ENCODE peak calls at places on chromosomes 12 and 14, in six cellular contexts. F is tibial nerve, Y is AG09309, U is PC-9, P is left ventricle myocardium inferior, S is endodermal cell. Z is an unnamed sample.

GRCh38 chr14:72518809-72519377 is 375.0 kb downstream of the DPF3 start:
- DNase-seq in P (no peak), F (no peak), Y (no peak), U (no peak), S (no peak), Z (no peak)

GRCh38 chr12:76247026-76247688 is 101.1 kb downstream of the BBS10 start:
- DNase-seq in U (no peak), Y (no peak), F (peak; percentile 36), P (no peak), S (no peak), Z (peak; percentile 82)

GRCh38 chr12:11209098-11209497 is 22.4 kb upstream of the TAS2R42 start:
- DNase-seq in F (no peak), Y (no peak), P (no peak), U (no peak), S (peak; percentile 68), Z (no peak)

GRCh38 chr14:87656315-87656714 is 336.7 kb downstream of the GALC start:
- DNase-seq in U (no peak), S (no peak), Y (no peak), P (no peak), F (no peak), Z (peak; percentile 30)

GRCh38 chr14:50225067-50225973 is 6.1 kb downstream of the SOS2 start:
- DNase-seq in S (no peak), Y (peak; percentile 42), F (no peak), P (no peak), U (peak; percentile 45), Z (peak; percentile 89)

GRCh38 chr14:25197885-25198284 is 147.9 kb upstream of the STXBP6 start:
- DNase-seq in S (no peak), P (no peak), Y (no peak), U (no peak), F (no peak), Z (no peak)

GRCh38 chr12:47311011-47311410 is 231.3 kb upstream of the AMIGO2 start:
- DNase-seq in F (no peak), Y (no peak), U (no peak), S (no peak), P (no peak), Z (no peak)

GRCh38 chr12:111085100-111085499 is 164.7 kb upstream of the MYL2 start:
- DNase-seq in S (no peak), U (no peak), P (no peak), Y (no peak), F (no peak), Z (no peak)

GRCh38 chr12:61487728-61488127 is 772.5 kb upstream of the USP15 start:
- DNase-seq in Y (no peak), U (no peak), P (no peak), S (peak; percentile 44), F (no peak), Z (no peak)

GRCh38 chr12:100908501-100908900 is 113.9 kb downstream of the ANO4 start:
- DNase-seq in F (no peak), S (no peak), Y (peak; percentile 65), U (no peak), P (no peak), Z (peak; percentile 84)

GRCh38 chr12:53057816-53058500 is 8.1 kb downstream of the TNS2 start:
- DNase-seq in F (peak; percentile 12), S (peak; percentile 47), P (no peak), Y (no peak), U (no peak), Z (no peak)

GRCh38 chr14:56632192-56632591 is 52.6 kb downstream of the TMEM260 start:
- DNase-seq in F (no peak), U (no peak), S (no peak), P (no peak), Y (no peak), Z (no peak)

GRCh38 chr12:1197264-1198018 is 206.4 kb downstream of the ERC1 start:
- DNase-seq in U (peak; percentile 60), F (no peak), S (no peak), P (no peak), Y (no peak), Z (peak; percentile 41)

GRCh38 chr14:78446807-78447206 is 276.6 kb downstream of the NRXN3 start:
- DNase-seq in U (no peak), F (no peak), S (peak; percentile 75), Y (no peak), P (no peak), Z (peak; percentile 1)

DNA sequence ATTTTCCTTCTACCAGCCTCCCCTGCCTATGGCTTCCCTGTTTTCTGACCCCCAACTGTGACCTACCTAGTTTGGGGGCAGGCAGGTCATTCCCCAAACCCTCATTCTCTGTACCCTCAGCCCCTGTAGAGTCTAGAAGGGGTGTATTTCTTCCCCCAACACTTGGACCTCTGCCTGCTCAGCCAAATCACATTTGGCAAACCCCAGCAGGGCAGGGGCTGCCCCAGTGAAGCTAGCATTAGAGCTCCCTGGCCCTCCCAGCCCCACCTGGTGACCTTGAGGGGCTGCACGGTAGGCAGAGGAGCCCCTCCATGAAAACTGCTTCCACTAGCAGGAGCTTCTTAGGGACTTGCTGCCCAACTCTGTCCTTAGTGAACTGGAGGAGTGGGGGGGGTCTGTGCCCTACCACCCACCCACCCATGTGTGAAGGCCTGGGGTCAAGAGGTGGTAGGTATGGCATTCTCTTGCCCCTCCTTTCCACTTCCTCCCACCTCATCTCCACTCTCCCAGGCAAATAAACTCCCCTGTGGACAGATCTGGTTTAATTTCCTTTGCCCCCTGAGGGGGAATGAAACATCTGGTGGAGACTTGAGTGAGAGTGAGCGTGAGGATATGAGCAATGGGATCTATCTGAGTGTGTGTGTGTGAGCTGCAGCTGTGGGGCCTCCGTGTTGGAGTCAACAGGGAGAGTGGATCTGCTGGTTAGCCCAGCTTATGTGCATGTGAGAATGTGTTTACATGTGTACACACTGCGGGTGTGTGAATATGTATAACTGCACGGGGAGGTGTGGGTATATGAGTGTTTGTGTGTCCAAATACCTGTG is 1.6 kb downstream of the NXPH4 start:
- DNase-seq in U (no peak), P (no peak), S (no peak), F (no peak), Y (no peak), Z (no peak)
- H3K4me3 ChIP-seq in U (no peak overlapping the region), P (no peak overlapping the region), S (no peak overlapping the region), F (no peak overlapping the region), Y (no peak overlapping the region), Z (no peak overlapping the region)

GRCh38 chr14:93952829-93953228 is 23.5 kb downstream of the ASB2 start:
- DNase-seq in Y (no peak), F (no peak), P (no peak), U (no peak), S (no peak), Z (no peak)
- H3K4me3 ChIP-seq in Y (no peak overlapping the region), F (no peak overlapping the region), P (no peak overlapping the region), U (no peak overlapping the region), S (no peak overlapping the region), Z (no peak overlapping the region)

GRCh38 chr12:123952037-123952436 is 20.6 kb downstream of the CCDC92 start:
- DNase-seq in U (no peak), Y (no peak), F (no peak), P (no peak), S (no peak), Z (no peak)

GRCh38 chr12:123951467-123951866 is 21.2 kb downstream of the CCDC92 start:
- DNase-seq in S (no peak), Y (no peak), F (no peak), U (no peak), P (no peak), Z (no peak)

GRCh38 chr12:123948401-123949117 is 24.1 kb downstream of the CCDC92 start:
- DNase-seq in P (no peak), F (no peak), Y (no peak), U (no peak), S (no peak), Z (no peak)

GRCh38 chr12:123950476-123951169 is 22.0 kb downstream of the CCDC92 start:
- DNase-seq in F (no peak), U (no peak), P (no peak), Y (no peak), S (no peak), Z (peak; percentile 28)

GRCh38 chr12:123949118-123949774 is 23.4 kb downstream of the CCDC92 start:
- DNase-seq in S (no peak), P (no peak), Y (no peak), F (no peak), U (no peak), Z (no peak)
- H3K4me3 ChIP-seq in S (peak overlapping the region; percentile 57), P (no peak overlapping the region), Y (no peak overlapping the region), F (no peak overlapping the region), U (no peak overlapping the region), Z (no peak overlapping the region)

DNA sequence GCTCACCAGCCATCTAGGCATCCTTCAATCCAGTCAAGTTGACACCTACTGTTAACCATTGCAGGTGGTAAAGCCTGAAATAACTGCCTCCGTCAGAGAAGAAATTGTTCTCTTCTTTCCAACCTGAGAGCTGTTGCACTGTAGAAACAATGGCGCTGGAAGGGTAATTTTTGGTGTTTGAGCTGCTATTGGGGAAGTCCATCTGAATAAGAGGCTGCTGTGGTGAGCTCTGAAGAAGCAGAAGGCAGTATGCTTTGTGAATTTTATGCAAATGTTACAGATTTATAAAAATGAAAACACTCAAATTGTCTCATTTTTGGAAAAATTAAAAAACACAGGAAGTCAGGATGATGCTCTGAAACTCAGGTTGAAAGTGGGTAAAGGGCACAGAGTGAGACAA is 60.2 kb downstream of the SNAPC1 start:
- DNase-seq in U (no peak), Y (no peak), P (no peak), S (no peak), F (no peak), Z (no peak)
- H3K4me3 ChIP-seq in U (no peak overlapping the region), Y (no peak overlapping the region), P (no peak overlapping the region), S (no peak overlapping the region), F (no peak overlapping the region), Z (no peak overlapping the region)

GRCh38 chr12:104048162-104048561 is 1.8 kb downstream of the GLT8D2 start:
- DNase-seq in U (no peak), P (no peak), F (no peak), S (no peak), Y (no peak), Z (no peak)

GRCh38 chr12:104046306-104046705 is 3.7 kb downstream of the GLT8D2 start:
- DNase-seq in U (no peak), F (no peak), P (no peak), Y (no peak), S (no peak), Z (no peak)

GRCh38 chr12:104054681-104055346 is 4.8 kb upstream of the GLT8D2 start:
- DNase-seq in F (no peak), P (no peak), Y (no peak), S (peak; percentile 76), U (no peak), Z (no peak)

GRCh38 chr12:104049278-104050257 is at the start of gene GLT8D2:
- DNase-seq in F (peak; percentile 56), S (peak; percentile 92), P (peak; percentile 64), U (peak; percentile 34), Y (peak; percentile 50), Z (peak; percentile 84)

GRCh38 chr12:104050436-104050835 is 449 bp upstream of the GLT8D2 start:
- DNase-seq in U (no peak), F (no peak), S (no peak), Y (no peak), P (no peak), Z (peak; percentile 38)
- H3K4me3 ChIP-seq in U (peak overlapping the region; percentile 48), F (peak overlapping the region; percentile 61), S (peak overlapping the region; percentile 79), Y (peak overlapping the region; percentile 62), P (peak overlapping the region; percentile 65), Z (peak overlapping the region; percentile 75)

GRCh38 chr14:77023001-77023996 is 5.2 kb downstream of the IRF2BPL start:
- DNase-seq in U (peak; percentile 61), Y (no peak), F (no peak), P (no peak), S (peak; percentile 76), Z (peak; percentile 55)
- H3K4me3 ChIP-seq in U (peak overlapping the region; percentile 64), Y (peak overlapping the region; percentile 5), F (peak overlapping the region; percentile 93), P (peak overlapping the region; percentile 89), S (no peak overlapping the region), Z (peak overlapping the region; percentile 38)

Z was measured in fibroblast of the aortic adventitia.